ENCODE peak calls at places on chromosomes 4 and X, in four cellular contexts. J is tibial artery, L is body of pancreas, F is fibroblast of lung. H is an unnamed sample. For H3K4me1, the result is how much of the 10 kb centered on the place peaks cover.

GRCh38 chr4:14792702-14793227 is 209.5 kb upstream of the CPEB2 start:
- DNase-seq in F (no peak), J (no peak), L (no peak), H (no peak)

GRCh38 chr4:144507309-144508101 is 138.5 kb upstream of the HHIP start:
- DNase-seq in F (peak), L (no peak), J (no peak), H (no peak)

GRCh38 chr4:26263165-26263564 is 57.6 kb upstream of the RBPJ start:
- DNase-seq in L (no peak), F (no peak), J (no peak), H (no peak)

GRCh38 chrX:35380808-35381700 is 417.1 kb upstream of the MAGEB16 start:
- DNase-seq in F (peak), L (peak), J (no peak), H (no peak)

GRCh38 chr4:46270986-46271596 is 118.8 kb downstream of the GABRA2 start:
- DNase-seq in F (peak), L (no peak), J (no peak), H (no peak)

GRCh38 chr4:53591372-53591892 is at the start of gene LNX1:
- DNase-seq in J (no peak), L (peak), F (no peak), H (peak)

GRCh38 chr4:5660185-5660584 is 48.2 kb downstream of the EVC2 start:
- DNase-seq in L (no peak), F (no peak), J (no peak), H (no peak)

GRCh38 chr4:184636897-184637296 is 12.3 kb downstream of the CASP3 start:
- DNase-seq in F (no peak), J (no peak), L (no peak), H (no peak)

GRCh38 chrX:17922303-17922702 is 61.2 kb upstream of the RAI2 start:
- DNase-seq in J (no peak), F (no peak), L (no peak), H (no peak)

GRCh38 chr4:172202480-172203076 is 389.4 kb downstream of the GALNTL6 start:
- DNase-seq in L (no peak), F (peak), J (no peak), H (no peak)

GRCh38 chr4:184655889-184656869 is 6.6 kb downstream of the PRIMPOL start:
- DNase-seq in L (no peak), J (no peak), F (no peak), H (no peak)

GRCh38 chr4:102625232-102625930 is 124.2 kb downstream of the NFKB1 start:
- DNase-seq in F (peak), L (no peak), J (peak), H (no peak)

GRCh38 chr4:61959087-61959486 is 759.0 kb downstream of the ADGRL3 start:
- DNase-seq in J (no peak), L (no peak), F (no peak), H (no peak)

GRCh38 chr4:89152972-89153371 is 41.6 kb downstream of the TIGD2 start:
- DNase-seq in L (no peak), F (no peak), J (no peak), H (no peak)

GRCh38 chrX:6778547-6779231 is 243.8 kb upstream of the VCX3A start:
- DNase-seq in J (no peak), F (no peak), L (peak), H (no peak)

GRCh38 chr4:10105920-10106319 is 10.7 kb downstream of the WDR1 start:
- DNase-seq in F (no peak), J (no peak), L (no peak), H (no peak)
- H3K4me1 ChIP-seq in F (under half), J (half or more), L (under half), H (half or more)

DNA sequence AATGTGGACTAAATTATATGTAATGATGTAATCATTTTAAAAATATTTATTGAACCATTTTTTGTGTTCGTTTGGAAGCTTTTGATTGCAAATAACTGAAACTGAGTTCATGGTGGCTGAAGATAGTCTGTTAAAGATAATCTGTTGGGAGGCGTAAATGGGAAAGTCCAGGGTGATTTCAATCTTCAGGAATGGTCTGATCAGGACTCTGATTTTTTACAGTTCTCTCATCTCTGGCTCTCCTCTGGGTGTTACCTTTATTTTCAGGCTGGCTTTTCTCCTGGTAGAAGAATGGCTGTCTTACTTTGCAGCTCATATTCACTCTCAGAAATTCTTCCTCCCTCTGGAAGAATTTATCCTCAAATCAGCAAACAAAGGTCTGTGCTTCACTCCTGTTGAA is 199.0 kb upstream of the LEF1 start:
- DNase-seq in L (no peak), J (no peak), F (no peak), H (no peak)
- H3K4me1 ChIP-seq in L (under half), J (under half), F (under half), H (under half)

GRCh38 chr4:173521474-173522159 is 8.4 kb downstream of the HAND2 start:
- DNase-seq in J (peak), L (no peak), F (no peak), H (no peak)
- H3K4me1 ChIP-seq in J (under half), L (under half), F (under half), H (under half)

GRCh38 chr4:41204400-41204978 is 9.9 kb downstream of the APBB2 start:
- DNase-seq in J (no peak), F (peak), L (peak), H (peak)

GRCh38 chr4:41205130-41205529 is 9.2 kb downstream of the APBB2 start:
- DNase-seq in J (no peak), F (no peak), L (no peak), H (no peak)

GRCh38 chr4:41203169-41203568 is 11.2 kb downstream of the APBB2 start:
- DNase-seq in L (no peak), J (no peak), F (peak), H (no peak)

GRCh38 chr4:41202356-41202755 is 12.0 kb downstream of the APBB2 start:
- DNase-seq in L (no peak), F (no peak), J (no peak), H (no peak)

GRCh38 chr4:41203841-41204240 is 10.5 kb downstream of the APBB2 start:
- DNase-seq in L (no peak), F (no peak), J (no peak), H (no peak)
- H3K4me1 ChIP-seq in L (under half), F (under half), J (under half), H (half or more)

GRCh38 chr4:1852904-1853623 is 2.9 kb downstream of the LETM1 start:
- DNase-seq in J (no peak), L (no peak), F (no peak), H (no peak)

GRCh38 chr4:1851160-1851559 is 4.8 kb downstream of the LETM1 start:
- DNase-seq in L (no peak), F (no peak), J (no peak), H (peak)

GRCh38 chr4:1850276-1850675 is 5.7 kb downstream of the LETM1 start:
- DNase-seq in L (no peak), J (no peak), F (no peak), H (peak)

GRCh38 chr4:1854752-1855151 is 1.2 kb downstream of the LETM1 start:
- DNase-seq in J (no peak), L (no peak), F (no peak), H (no peak)

GRCh38 chr4:1851575-1852415 is 4.2 kb downstream of the LETM1 start:
- DNase-seq in J (no peak), F (no peak), L (peak), H (peak)
- H3K4me1 ChIP-seq in J (under half), F (under half), L (half or more), H (under half)

H was measured in thyroid gland.